ENCODE peak calls at places on chromosome 10, in four cellular contexts. A is PC-3, V is SK-N-MC, W is endothelial cell of umbilical vein. J is an unnamed sample.

GRCh38 chr10:116444527-116445142 is 17.0 kb downstream of the PNLIPRP3 start:
- DNase-seq in A (peak), V (no peak), W (peak), J (peak)

GRCh38 chr10:58267713-58268453 is at the start of gene IPMK:
- DNase-seq in A (peak), V (no peak), W (peak), J (peak)

GRCh38 chr10:32169556-32169955 is 113.3 kb upstream of the KIF5B start:
- DNase-seq in A (no peak), V (no peak), W (peak), J (no peak)

GRCh38 chr10:11896549-11897200 is 73.5 kb downstream of the PROSER2 start:
- DNase-seq in A (no peak), V (no peak), W (no peak), J (no peak)

GRCh38 chr10:33398796-33399195 is 64.3 kb upstream of the NRP1 start:
- DNase-seq in A (no peak), V (no peak), W (no peak), J (no peak)

GRCh38 chr10:21528452-21529235 is 3.2 kb upstream of the SKIDA1 start:
- DNase-seq in A (no peak), V (no peak), W (peak), J (no peak)

GRCh38 chr10:99920901-99921300 is 88.8 kb downstream of the DNMBP start:
- DNase-seq in A (peak), V (no peak), W (peak), J (no peak)

GRCh38 chr10:130748409-130749057 is 563.0 kb downstream of the TCERG1L start:
- DNase-seq in A (no peak), V (no peak), W (no peak), J (no peak)

GRCh38 chr10:127922675-127923366 is 15.9 kb downstream of the PTPRE start:
- DNase-seq in A (peak), V (no peak), W (peak), J (no peak)

GRCh38 chr10:110363572-110364411 is 59.1 kb upstream of the SMNDC1 start:
- DNase-seq in A (no peak), V (no peak), W (no peak), J (no peak)

GRCh38 chr10:121668336-121669009 is 70.2 kb upstream of the FGFR2 start:
- DNase-seq in A (no peak), V (no peak), W (peak), J (no peak)

GRCh38 chr10:77500754-77501151 is 136.9 kb downstream of the KCNMA1 start:
- DNase-seq in A (no peak), V (no peak), W (no peak), J (no peak)

GRCh38 chr10:24346877-24347505 is 138.1 kb downstream of the KIAA1217 start:
- DNase-seq in A (peak), V (no peak), W (no peak), J (no peak)

GRCh38 chr10:47354162-47354561 is 6.0 kb downstream of the RBP3 start:
- DNase-seq in A (peak), V (no peak), W (no peak), J (no peak)

GRCh38 chr10:110892602-110893001 is 20.9 kb downstream of the PDCD4 start:
- DNase-seq in A (no peak), V (no peak), W (no peak), J (no peak)

GRCh38 chr10:19730071-19730470 is 86.2 kb upstream of the PLXDC2 start:
- DNase-seq in A (peak), V (no peak), W (no peak), J (no peak)

GRCh38 chr10:89307213-89307612 is 5.4 kb downstream of the IFIT2 start:
- DNase-seq in A (no peak), V (no peak), W (no peak), J (no peak)

GRCh38 chr10:116287906-116288501 is 15.0 kb upstream of the GFRA1 start:
- DNase-seq in A (peak), V (peak), W (peak), J (peak)

GRCh38 chr10:89207801-89208551 is 859 bp upstream of the CH25H start:
- DNase-seq in A (no peak), V (no peak), W (no peak), J (no peak)

GRCh38 chr10:77351386-77351785 is 286.2 kb downstream of the KCNMA1 start:
- DNase-seq in A (peak), V (no peak), W (no peak), J (no peak)

GRCh38 chr10:30378607-30379006 is 29.5 kb upstream of the MTPAP start:
- DNase-seq in A (no peak), V (no peak), W (no peak), J (no peak)

GRCh38 chr10:88254091-88254490 is 329.0 kb downstream of the RNLS start:
- DNase-seq in A (no peak), V (no peak), W (peak), J (no peak)

GRCh38 chr10:11243425-11244222 is 226.0 kb downstream of the CELF2 start:
- DNase-seq in A (no peak), V (no peak), W (no peak), J (no peak)

GRCh38 chr10:122197823-122198222 is 73.3 kb upstream of the BTBD16 start:
- DNase-seq in A (no peak), V (no peak), W (no peak), J (no peak)

GRCh38 chr10:126234630-126235029 is 153.6 kb downstream of the ADAM12 start:
- DNase-seq in A (no peak), V (no peak), W (no peak), J (no peak)

GRCh38 chr10:101238732-101239105 is 9.5 kb upstream of the LBX1 start:
- DNase-seq in A (peak), V (no peak), W (no peak), J (no peak)

GRCh38 chr10:132298038-132298935 is 9.5 kb downstream of the STK32C start:
- DNase-seq in A (no peak), V (no peak), W (no peak), J (no peak)

GRCh38 chr10:58385784-58386112 is 538 bp downstream of the TFAM start:
- DNase-seq in A (peak), V (no peak), W (no peak), J (peak)

GRCh38 chr10:52889611-52890010 is 117.0 kb upstream of the MBL2 start:
- DNase-seq in A (no peak), V (no peak), W (no peak), J (no peak)

GRCh38 chr10:71399946-71400345 is 3.2 kb downstream of the CDH23 start:
- DNase-seq in A (no peak), V (no peak), W (no peak), J (no peak)
- H3K9ac ChIP-seq in A (no peak), V (no peak), W (no peak), J (no peak)

GRCh38 chr10:97975598-97975997 is 54.8 kb downstream of the CRTAC1 start:
- DNase-seq in A (no peak), V (no peak), W (no peak), J (no peak)

GRCh38 chr10:97969538-97969937 is 60.9 kb downstream of the CRTAC1 start:
- DNase-seq in A (no peak), V (no peak), W (no peak), J (no peak)

GRCh38 chr10:97974526-97975525 is 55.6 kb downstream of the CRTAC1 start:
- DNase-seq in A (no peak), V (no peak), W (no peak), J (no peak)

GRCh38 chr10:97977673-97978072 is 52.7 kb downstream of the CRTAC1 start:
- DNase-seq in A (no peak), V (no peak), W (no peak), J (no peak)

GRCh38 chr10:97974108-97974507 is 56.3 kb downstream of the CRTAC1 start:
- DNase-seq in A (no peak), V (no peak), W (no peak), J (no peak)
- H3K9ac ChIP-seq in A (no peak), V (no peak), W (no peak), J (no peak)

DNA sequence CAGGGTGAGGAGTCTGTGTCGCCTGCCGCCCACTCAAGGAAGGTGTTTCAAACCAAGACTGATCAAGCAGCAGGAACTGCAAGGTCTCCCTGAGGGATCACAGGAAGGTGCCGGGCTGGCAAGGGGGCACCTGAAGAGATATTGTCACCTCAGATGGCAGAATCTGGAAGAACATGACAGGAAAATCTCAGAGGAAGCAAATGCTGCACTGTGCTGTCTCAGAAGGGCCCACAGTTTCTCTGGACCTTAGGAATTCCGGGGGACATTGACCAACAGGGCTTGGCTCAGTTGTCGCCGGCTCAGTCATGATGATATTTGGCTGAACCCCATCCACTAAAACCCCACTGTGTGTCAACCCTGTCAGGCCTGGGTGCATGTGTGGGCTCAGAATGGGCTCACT is 31.9 kb upstream of the GPR26 start:
- DNase-seq in A (no peak), V (no peak), W (no peak), J (no peak)
- H3K9ac ChIP-seq in A (no peak), V (no peak), W (no peak), J (no peak)

GRCh38 chr10:79484476-79484875 is 27.9 kb upstream of the EIF5AL1 start:
- DNase-seq in A (no peak), V (no peak), W (no peak), J (no peak)
- H3K9ac ChIP-seq in A (no peak), V (no peak), W (no peak), J (no peak)

GRCh38 chr10:44309939-44310761 is 74.7 kb downstream of the CXCL12 start:
- DNase-seq in A (no peak), V (no peak), W (no peak), J (no peak)
- H3K9ac ChIP-seq in A (no peak), V (no peak), W (no peak), J (peak)

GRCh38 chr10:119028900-119029612 is 458 bp upstream of the NANOS1 start:
- DNase-seq in A (peak), V (no peak), W (peak), J (peak)
- H3K9ac ChIP-seq in A (no peak), V (no peak), W (no peak), J (no peak)

DNA sequence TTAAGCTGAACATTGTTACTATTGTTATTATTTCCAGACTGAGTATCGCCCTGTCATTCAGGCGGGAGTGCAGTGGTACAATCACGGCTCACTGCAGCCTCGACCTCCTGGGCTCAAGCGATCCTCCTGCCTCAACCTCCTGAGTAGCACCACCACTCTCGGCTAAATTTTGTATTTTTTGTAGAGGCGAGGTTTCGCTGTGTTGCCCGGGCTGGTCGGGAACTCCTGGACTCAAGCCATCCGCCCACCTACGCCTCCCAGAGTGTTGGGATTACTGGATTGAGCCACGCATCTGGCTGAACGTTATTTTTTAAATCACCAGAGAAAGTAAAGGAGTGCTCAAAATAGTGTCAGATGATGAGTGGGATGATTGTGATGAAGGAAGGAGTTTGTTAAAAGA is 1.4 kb upstream of the HNRNPF start:
- DNase-seq in A (no peak), V (no peak), W (no peak), J (no peak)
- H3K9ac ChIP-seq in A (peak), V (no peak), W (no peak), J (peak)